ENCODE peak calls at places on chromosome 1, in six cellular contexts. Y is GM12891, P is K562, S is H1, W is HepG2, Q is GM12878. N is an unnamed sample.
A peak's percentile ranks its signal among the peaks of the same experiment; 100 is the strongest.

GRCh38 chr1:110548381-110548780 is 29.4 kb upstream of the KCNA10 start:
- DNase-seq in Y (no peak), P (peak; percentile 58), S (peak; percentile 52), W (peak; percentile 41), Q (no peak), N (no peak)

GRCh38 chr1:150066838-150067183 is 765 bp upstream of the VPS45 start:
- DNase-seq in Y (peak; percentile 20), P (peak; percentile 22), S (peak; percentile 79), W (no peak), Q (peak; percentile 12), N (peak; percentile 25)

GRCh38 chr1:94324168-94324544 is 86.8 kb upstream of the ARHGAP29 start:
- DNase-seq in Y (no peak), P (no peak), S (no peak), W (no peak), Q (no peak), N (no peak)

GRCh38 chr1:119288751-119289150 is 79.8 kb upstream of the HAO2 start:
- DNase-seq in Y (no peak), P (no peak), S (no peak), W (peak; percentile 31), Q (no peak), N (no peak)

GRCh38 chr1:242011879-242012674 is 13.2 kb upstream of the MAP1LC3C start:
- DNase-seq in Y (no peak), P (no peak), S (no peak), W (no peak), Q (no peak), N (no peak)

GRCh38 chr1:215459136-215459535 is 108.0 kb upstream of the KCTD3 start:
- DNase-seq in Y (no peak), P (no peak), S (no peak), W (no peak), Q (no peak), N (no peak)

GRCh38 chr1:10299174-10299573 is 88.8 kb downstream of the KIF1B start:
- DNase-seq in Y (no peak), P (no peak), S (no peak), W (no peak), Q (peak; percentile 2), N (no peak)

GRCh38 chr1:16999863-17000262 is 11.9 kb downstream of the ATP13A2 start:
- DNase-seq in Y (peak; percentile 11), P (no peak), S (no peak), W (no peak), Q (no peak), N (no peak)

GRCh38 chr1:116397728-116398127 is 24.7 kb downstream of the ATP1A1 start:
- DNase-seq in Y (no peak), P (no peak), S (no peak), W (no peak), Q (no peak), N (no peak)

GRCh38 chr1:15617874-15618684 is 821 bp downstream of the DDI2 start:
- DNase-seq in Y (peak; percentile 37), P (peak; percentile 75), S (peak; percentile 71), W (peak; percentile 74), Q (peak; percentile 49), N (peak; percentile 40)
- TF ChIP-seq TAF1 in Y (no peak), P (no peak), S (no peak), W (no peak), Q (peak; percentile 81), N (no peak)

DNA sequence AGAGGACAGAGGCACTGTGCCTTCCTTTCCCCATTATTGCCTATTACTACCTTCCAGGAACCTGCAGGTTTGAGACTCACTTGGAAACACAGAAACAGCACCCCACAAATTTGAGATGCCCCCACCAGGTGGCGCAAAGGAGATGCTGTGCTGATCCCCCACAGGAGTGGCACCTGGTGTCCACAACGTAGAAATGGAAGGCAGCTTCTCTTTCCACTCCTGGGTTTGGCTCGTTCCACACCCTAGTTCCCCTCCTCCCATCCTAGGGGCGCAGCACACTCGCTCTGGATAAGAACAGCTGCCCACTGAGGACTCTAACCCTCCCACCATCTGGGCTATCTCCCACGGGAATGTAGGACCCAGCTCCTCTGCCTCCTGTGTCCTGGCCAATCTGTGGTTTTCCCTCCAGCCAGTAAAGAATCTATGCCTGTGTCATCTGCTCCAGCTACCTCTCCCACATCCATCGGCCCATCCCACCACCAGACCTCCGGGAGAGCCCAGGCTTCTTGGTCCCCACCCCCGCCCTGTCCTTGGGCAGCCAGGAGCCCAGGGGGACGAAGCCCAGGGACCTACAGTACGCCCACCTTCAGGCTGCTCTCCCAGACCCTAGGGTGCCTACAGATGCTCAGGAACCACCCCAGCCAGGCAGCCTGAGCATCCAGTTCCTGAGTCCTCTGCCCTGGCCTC is 663 bp downstream of the THBS3 start:
- DNase-seq in Y (peak; percentile 86), P (peak; percentile 72), S (peak; percentile 96), W (peak; percentile 72), Q (no peak), N (peak; percentile 79)
- TF ChIP-seq POLR2A in Y (no peak), P (no peak), S (no peak), W (no peak), Q (no peak), N (no peak)

DNA sequence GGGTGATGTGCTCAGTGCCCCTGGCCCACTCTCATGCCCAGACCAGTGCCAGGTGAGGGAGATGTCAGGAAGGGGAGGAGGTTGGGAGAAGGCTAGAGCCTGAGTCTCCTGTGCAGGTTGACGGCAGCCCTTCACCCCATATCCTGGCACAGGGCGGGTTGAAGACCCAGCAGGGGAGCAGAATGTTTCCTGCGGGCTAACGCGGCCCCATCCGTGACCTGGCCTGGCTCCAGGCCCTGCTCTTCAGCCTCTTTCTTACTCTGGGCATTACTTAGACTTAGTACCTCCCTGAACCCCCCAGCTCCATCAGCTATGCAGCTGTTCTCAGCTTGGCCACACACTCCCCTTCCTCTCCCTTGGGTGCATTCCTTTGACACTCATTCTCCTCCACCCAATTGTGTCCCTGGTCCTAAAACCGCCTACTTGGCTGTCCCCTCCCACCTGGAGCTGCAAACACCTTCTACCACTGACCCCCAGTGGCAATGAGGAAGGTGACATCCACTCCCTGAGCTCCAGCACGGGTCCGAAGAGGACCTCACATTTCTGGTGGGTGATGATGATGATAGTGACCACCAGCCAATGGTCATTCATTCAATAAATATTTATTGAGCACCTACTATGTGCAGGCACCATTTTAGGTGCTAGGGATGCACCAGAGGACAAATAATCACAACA is 179.0 kb downstream of the PTPRU start:
- DNase-seq in Y (no peak), P (peak; percentile 58), S (peak; percentile 52), W (peak; percentile 49), Q (no peak), N (no peak)
- TF ChIP-seq TAF1 in Y (no peak), P (no peak), S (no peak), W (no peak), Q (no peak), N (no peak)

GRCh38 chr1:235502601-235503332 is 1.5 kb downstream of the B3GALNT2 start:
- DNase-seq in Y (no peak), P (no peak), S (no peak), W (no peak), Q (no peak), N (no peak)

GRCh38 chr1:235503333-235504121 is 725 bp downstream of the B3GALNT2 start:
- DNase-seq in Y (no peak), P (no peak), S (no peak), W (peak; percentile 35), Q (no peak), N (no peak)

GRCh38 chr1:235507623-235508022 is 3.4 kb upstream of the B3GALNT2 start:
- DNase-seq in Y (no peak), P (no peak), S (no peak), W (no peak), Q (no peak), N (no peak)

GRCh38 chr1:235504122-235504493 is at the start of gene B3GALNT2:
- DNase-seq in Y (no peak), P (no peak), S (no peak), W (no peak), Q (no peak), N (no peak)

DNA sequence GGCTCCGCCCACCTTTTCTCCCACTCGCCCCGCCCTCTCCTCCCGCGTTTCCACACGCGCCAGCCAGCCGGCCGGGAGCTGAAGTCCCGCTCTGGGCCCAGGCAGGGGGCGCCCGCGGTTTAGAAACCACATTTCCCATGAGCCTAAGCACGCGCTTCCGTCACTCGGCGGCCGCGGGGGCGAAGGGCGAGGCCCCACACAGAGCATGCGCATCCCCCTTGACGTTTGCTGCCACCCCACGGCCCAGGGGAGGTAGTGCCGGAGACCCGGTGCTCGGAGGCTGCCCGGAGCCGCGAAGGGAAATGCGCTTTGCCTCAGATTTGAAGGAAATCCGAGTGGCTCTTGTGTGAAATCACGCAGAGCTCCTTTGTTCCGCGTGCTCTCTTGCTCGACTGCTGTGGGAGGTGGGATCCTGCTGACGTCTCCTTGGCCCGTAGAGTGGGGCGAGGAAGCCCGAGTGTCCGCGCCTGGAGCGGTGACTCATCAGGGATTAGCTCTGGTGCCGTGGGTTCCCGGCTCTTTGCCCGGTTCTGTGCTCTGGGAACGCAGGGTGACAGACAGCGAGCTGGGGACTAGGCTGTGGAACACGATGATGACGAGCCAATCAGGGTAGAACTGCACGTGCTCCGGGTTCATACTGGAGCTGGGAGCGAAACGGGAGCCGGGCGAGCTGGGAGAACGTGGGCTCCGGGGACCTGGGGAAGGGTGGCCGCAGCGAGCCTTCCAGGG is 406 bp upstream of the B3GALNT2 start:
- DNase-seq in Y (peak; percentile 88), P (peak; percentile 97), S (peak; percentile 99), W (peak; percentile 97), Q (peak; percentile 96), N (peak; percentile 79)
- TF ChIP-seq POLR2A in Y (no peak), P (peak; percentile 97), S (peak; percentile 51), W (peak; percentile 47), Q (peak; percentile 86), N (peak; percentile 80)

GRCh38 chr1:19799233-19799876 is 361 bp downstream of the TMCO4 start:
- DNase-seq in Y (peak; percentile 55), P (peak; percentile 85), S (peak; percentile 58), W (peak; percentile 56), Q (no peak), N (no peak)
- TF ChIP-seq TAF1 in Y (peak; percentile 27), P (no peak), S (no peak), W (no peak), Q (no peak), N (peak; percentile 9)

GRCh38 chr1:203475012-203475981 is at the start of gene PRELP:
- DNase-seq in Y (no peak), P (peak; percentile 44), S (no peak), W (no peak), Q (no peak), N (no peak)
- TF ChIP-seq POLR2A in Y (no peak), P (no peak), S (no peak), W (no peak), Q (no peak), N (no peak)